ENCODE peak calls at places on chromosome 13, in six cellular contexts. J is lung; K is caudate nucleus; R is ureter; V is activated CD4-positive, alpha-beta T cell treated with anti-CD3 and anti-CD28 coated beads, Interleukin-2, amount 10 ng/mL, durations not matched to agents 24 days and 14 days; T is NCI-H2081. U is an unnamed sample.

GRCh38 chr13:101308247-101309013 is 107.9 kb downstream of the NALCN start:
- DNase-seq in V (no peak), T (no peak), K (no peak), R (no peak), J (no peak), U (no peak)

GRCh38 chr13:113113846-113114271 is 8.3 kb downstream of the F7 start:
- DNase-seq in T (no peak), K (no peak), V (no peak), J (no peak), R (peak; percentile 36), U (no peak)

GRCh38 chr13:28741080-28741479 is 22.3 kb upstream of the SLC46A3 start:
- DNase-seq in K (no peak), T (no peak), R (no peak), J (no peak), V (no peak), U (no peak)

GRCh38 chr13:95644611-95645052 is at the start of gene DZIP1:
- DNase-seq in J (peak; percentile 58), T (peak; percentile 90), K (peak; percentile 68), V (peak; percentile 76), R (peak; percentile 73), U (peak; percentile 88)

GRCh38 chr13:75482070-75482819 is at the start of gene TBC1D4:
- DNase-seq in T (peak; percentile 67), J (peak; percentile 88), K (peak; percentile 50), R (peak; percentile 86), V (peak; percentile 87), U (peak; percentile 89)

GRCh38 chr13:33676700-33677048 is 141.3 kb upstream of the RFC3 start:
- DNase-seq in V (peak; percentile 59), T (peak; percentile 87), R (peak; percentile 58), J (peak; percentile 53), K (no peak), U (peak; percentile 82)

GRCh38 chr13:77207943-77208342 is 119.0 kb downstream of the MYCBP2 start:
- DNase-seq in K (no peak), J (no peak), R (no peak), T (no peak), V (no peak), U (no peak)

GRCh38 chr13:41917641-41918040 is 43.3 kb downstream of the VWA8 start:
- DNase-seq in K (no peak), R (no peak), T (no peak), V (peak; percentile 72), J (no peak), U (no peak)

GRCh38 chr13:96338030-96338429 is 248.1 kb downstream of the HS6ST3 start:
- DNase-seq in R (no peak), J (no peak), K (no peak), T (no peak), V (no peak), U (no peak)

GRCh38 chr13:20901668-20902437 is 693 bp downstream of the XPO4 start:
- DNase-seq in V (no peak), R (peak; percentile 45), J (peak; percentile 39), T (peak; percentile 30), K (no peak), U (peak; percentile 38)

GRCh38 chr13:59483441-59484116 is 680.1 kb downstream of the DIAPH3 start:
- DNase-seq in K (no peak), T (no peak), R (no peak), J (no peak), V (no peak), U (no peak)

GRCh38 chr13:80363890-80364503 is 23.1 kb upstream of the SPRY2 start:
- DNase-seq in T (peak; percentile 4), J (no peak), V (no peak), R (no peak), K (no peak), U (peak; percentile 73)

GRCh38 chr13:79688741-79689140 is 207.8 kb downstream of the NDFIP2 start:
- DNase-seq in K (no peak), T (no peak), J (no peak), R (no peak), V (no peak), U (no peak)